ENCODE peak calls at places on chromosomes 1 and 21, in five cellular contexts. D is left lung, X is Peyer's patch, J is heart left ventricle, I is HCT116. H is an unnamed sample. For H3K4me1, the result is how much of the 10 kb centered on the place peaks cover.

GRCh38 chr1:22831729-22832413 is 121.2 kb downstream of the EPHB2 start:
- DNase-seq in D (peak), X (no peak), J (no peak), I (peak), H (no peak)

GRCh38 chr1:223140551-223140950 is 2.5 kb downstream of the TLR5 start:
- DNase-seq in D (no peak), X (no peak), J (no peak), I (no peak), H (no peak)

GRCh38 chr1:192812420-192813209 is 3.8 kb downstream of the RGS2 start:
- DNase-seq in D (no peak), X (no peak), J (no peak), I (no peak), H (no peak)

GRCh38 chr1:51236548-51237312 is 657 bp downstream of the RNF11 start:
- DNase-seq in D (peak), X (peak), J (peak), I (no peak), H (peak)

GRCh38 chr1:67004176-67004575 is 49.8 kb downstream of the SLC35D1 start:
- DNase-seq in D (no peak), X (no peak), J (no peak), I (no peak), H (no peak)

GRCh38 chr1:198936371-198937083 is 297.7 kb downstream of the PTPRC start:
- DNase-seq in D (no peak), X (no peak), J (peak), I (no peak), H (no peak)

GRCh38 chr1:53134961-53135734 is 7.3 kb downstream of the SLC1A7 start:
- DNase-seq in D (peak), X (no peak), J (peak), I (no peak), H (no peak)

GRCh38 chr1:155063550-155064108 is at the start of gene EFNA4:
- DNase-seq in D (peak), X (peak), J (peak), I (peak), H (peak)

GRCh38 chr1:212291505-212292134 is 6.4 kb downstream of the PPP2R5A start:
- DNase-seq in D (no peak), X (no peak), J (no peak), I (peak), H (peak)

GRCh38 chr1:145898756-145899155 is 11.1 kb downstream of the ITGA10 start:
- DNase-seq in D (no peak), X (no peak), J (no peak), I (no peak), H (no peak)

GRCh38 chr1:184610872-184611614 is 143.6 kb downstream of the EDEM3 start:
- DNase-seq in D (no peak), X (no peak), J (no peak), I (no peak), H (no peak)

GRCh38 chr1:180632326-180633088 is 685 bp downstream of the XPR1 start:
- DNase-seq in D (peak), X (peak), J (peak), I (no peak), H (no peak)

GRCh38 chr1:27979151-27979858 is 19.5 kb downstream of the XKR8 start:
- DNase-seq in D (no peak), X (no peak), J (no peak), I (peak), H (no peak)

GRCh38 chr1:77057994-77058585 is 161.1 kb downstream of the PIGK start:
- DNase-seq in D (no peak), X (no peak), J (no peak), I (no peak), H (no peak)

GRCh38 chr21:15557925-15558324 is 171.9 kb upstream of the USP25 start:
- DNase-seq in D (no peak), X (no peak), J (no peak), I (no peak), H (no peak)

GRCh38 chr1:231421616-231421970 is 494 bp downstream of the EGLN1 start:
- DNase-seq in D (peak), X (peak), J (peak), I (no peak), H (no peak)

GRCh38 chr1:117612517-117613248 is 6.8 kb downstream of the TENT5C start:
- DNase-seq in D (no peak), X (no peak), J (no peak), I (peak), H (no peak)

GRCh38 chr1:225735252-225736149 is 42.1 kb upstream of the SRP9 start:
- DNase-seq in D (peak), X (peak), J (peak), I (no peak), H (no peak)

GRCh38 chr1:158537609-158538008 is 16.6 kb downstream of the OR6Y1 start:
- DNase-seq in D (no peak), X (no peak), J (no peak), I (no peak), H (no peak)

GRCh38 chr1:67838180-67838912 is 5.1 kb upstream of the GNG12 start:
- DNase-seq in D (no peak), X (no peak), J (no peak), I (no peak), H (no peak)

GRCh38 chr1:68217060-68217554 is 15.2 kb downstream of the WLS start:
- DNase-seq in D (no peak), X (no peak), J (no peak), I (no peak), H (no peak)

GRCh38 chr1:21909787-21910503 is 27.2 kb downstream of the HSPG2 start:
- DNase-seq in D (peak), X (no peak), J (peak), I (no peak), H (no peak)

GRCh38 chr1:27970401-27970800 is 10.6 kb downstream of the XKR8 start:
- DNase-seq in D (peak), X (no peak), J (peak), I (no peak), H (no peak)

GRCh38 chr1:82978461-82979324 is 1020.2 kb downstream of the TTLL7 start:
- DNase-seq in D (no peak), X (no peak), J (no peak), I (no peak), H (no peak)

GRCh38 chr1:27542463-27543273 is 52.7 kb upstream of the WASF2 start:
- DNase-seq in D (peak), X (no peak), J (peak), I (peak), H (no peak)

GRCh38 chr1:22772054-22772453 is 61.4 kb downstream of the EPHB2 start:
- DNase-seq in D (no peak), X (no peak), J (no peak), I (no peak), H (no peak)

GRCh38 chr1:191579019-191579418 is 579.2 kb upstream of the RGS18 start:
- DNase-seq in D (no peak), X (no peak), J (no peak), I (no peak), H (no peak)

GRCh38 chr1:15036101-15036500 is 117.4 kb upstream of the TMEM51 start:
- DNase-seq in D (no peak), X (no peak), J (no peak), I (no peak), H (no peak)

GRCh38 chr1:25006770-25007169 is 76.7 kb upstream of the RUNX3 start:
- DNase-seq in D (no peak), X (no peak), J (no peak), I (no peak), H (no peak)

GRCh38 chr1:40693425-40693824 is 1.9 kb downstream of the NFYC start:
- DNase-seq in D (no peak), X (no peak), J (no peak), I (no peak), H (no peak)
- H3K4me3 ChIP-seq in D (no peak), X (no peak), J (no peak), I (no peak), H (no peak)

GRCh38 chr1:86370627-86371026 is 25.5 kb downstream of the ODF2L start:
- DNase-seq in D (no peak), X (no peak), J (no peak), I (no peak), H (no peak)

GRCh38 chr1:86362807-86363206 is 33.3 kb downstream of the ODF2L start:
- DNase-seq in D (no peak), X (no peak), J (no peak), I (no peak), H (no peak)

DNA sequence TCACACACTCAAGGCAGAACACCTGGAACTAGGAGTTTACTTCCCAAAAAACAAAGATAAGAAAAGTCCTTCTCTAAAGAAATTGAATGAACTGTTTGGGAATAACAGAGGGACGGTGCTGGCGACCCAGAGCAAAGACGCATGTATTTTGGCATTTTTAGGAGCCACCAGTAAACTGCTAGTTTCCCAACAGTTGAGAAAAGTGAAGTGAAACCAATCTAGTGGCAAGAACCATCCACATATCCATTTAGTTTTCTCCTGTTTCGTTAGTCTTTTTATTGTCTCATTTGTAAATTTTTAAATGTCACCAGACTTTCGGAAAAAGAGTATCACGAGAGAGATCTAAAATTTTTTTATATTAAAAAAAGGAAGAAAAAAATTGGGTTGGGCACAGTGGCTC is 30.2 kb downstream of the ODF2L start:
- DNase-seq in D (no peak), X (no peak), J (no peak), I (no peak), H (no peak)
- H3K4me1 ChIP-seq in D (under half), X (under half), J (under half), I (under half), H (under half)

DNA sequence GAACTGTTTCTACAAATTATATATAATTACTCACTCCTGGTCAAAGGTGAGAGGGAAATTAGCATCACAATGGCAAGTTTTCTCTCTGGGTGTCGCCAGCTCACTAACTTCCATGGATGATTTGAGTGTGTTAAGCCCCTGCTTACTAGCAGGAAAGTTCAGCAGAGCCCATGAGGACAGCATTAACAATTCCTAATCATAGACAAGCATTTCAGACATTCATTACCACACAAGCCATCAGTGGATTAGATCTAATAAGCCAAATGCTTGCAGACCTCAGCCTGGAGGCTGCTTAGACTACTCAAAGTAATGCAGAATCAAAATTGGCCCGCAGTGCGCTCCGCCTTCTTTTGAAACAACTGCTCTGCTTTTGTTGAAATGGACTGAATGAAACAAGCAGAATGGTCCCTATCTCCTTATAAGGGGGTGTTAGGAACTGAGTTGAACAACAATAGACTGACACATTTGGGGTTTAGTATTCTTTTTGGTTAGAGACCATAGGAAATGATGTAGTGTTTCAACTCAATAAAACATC is 54.4 kb downstream of the GORAB start:
- DNase-seq in D (peak), X (no peak), J (peak), I (no peak), H (no peak)
- H3K27ac ChIP-seq in D (no peak), X (no peak), J (peak), I (no peak), H (no peak)

DNA sequence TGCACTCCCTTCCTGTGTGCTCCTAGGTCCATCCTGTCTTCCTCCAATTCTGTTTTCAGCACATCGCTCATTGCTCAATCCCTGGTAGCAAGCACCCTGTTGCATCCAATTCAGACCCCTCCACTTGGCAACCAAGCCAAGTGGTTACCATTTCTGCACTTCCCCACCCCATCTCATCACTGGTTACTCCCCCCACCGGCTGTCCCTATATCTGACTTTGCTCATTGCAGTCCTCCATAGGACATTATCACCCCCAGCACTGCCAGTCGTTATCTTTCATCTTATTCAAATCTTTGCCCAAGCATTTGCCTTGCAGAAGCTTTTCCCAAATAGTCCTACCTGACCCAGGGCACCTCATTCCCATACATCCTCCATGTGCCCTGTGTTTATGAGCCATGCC is 2.1 kb upstream of the TMEM9 start:
- DNase-seq in D (no peak), X (no peak), J (no peak), I (no peak), H (no peak)
- H3K4me3 ChIP-seq in D (no peak), X (no peak), J (no peak), I (no peak), H (no peak)

DNA sequence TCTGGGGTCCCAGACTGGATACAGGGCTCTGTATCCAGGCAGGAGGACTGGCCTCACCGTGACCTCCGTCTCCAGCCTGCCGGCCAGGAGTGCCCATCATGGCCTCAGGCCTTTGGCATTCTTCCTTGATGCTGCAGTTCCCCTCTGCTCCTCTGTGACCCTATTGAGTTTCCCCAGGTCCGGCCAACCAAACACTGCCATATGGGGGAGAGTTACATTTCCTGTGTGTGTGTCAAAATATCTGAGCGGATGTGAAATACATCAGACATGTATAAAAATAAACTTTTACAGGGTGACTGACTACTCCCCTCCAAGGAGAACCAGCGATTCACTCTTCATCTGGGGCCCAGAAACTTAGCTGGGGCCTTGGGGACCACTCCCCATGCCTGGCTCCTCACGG is 10.2 kb upstream of the UBL4B start:
- DNase-seq in D (no peak), X (no peak), J (no peak), I (no peak), H (no peak)
- H3K4me1 ChIP-seq in D (under half), X (under half), J (under half), I (under half), H (under half)

DNA sequence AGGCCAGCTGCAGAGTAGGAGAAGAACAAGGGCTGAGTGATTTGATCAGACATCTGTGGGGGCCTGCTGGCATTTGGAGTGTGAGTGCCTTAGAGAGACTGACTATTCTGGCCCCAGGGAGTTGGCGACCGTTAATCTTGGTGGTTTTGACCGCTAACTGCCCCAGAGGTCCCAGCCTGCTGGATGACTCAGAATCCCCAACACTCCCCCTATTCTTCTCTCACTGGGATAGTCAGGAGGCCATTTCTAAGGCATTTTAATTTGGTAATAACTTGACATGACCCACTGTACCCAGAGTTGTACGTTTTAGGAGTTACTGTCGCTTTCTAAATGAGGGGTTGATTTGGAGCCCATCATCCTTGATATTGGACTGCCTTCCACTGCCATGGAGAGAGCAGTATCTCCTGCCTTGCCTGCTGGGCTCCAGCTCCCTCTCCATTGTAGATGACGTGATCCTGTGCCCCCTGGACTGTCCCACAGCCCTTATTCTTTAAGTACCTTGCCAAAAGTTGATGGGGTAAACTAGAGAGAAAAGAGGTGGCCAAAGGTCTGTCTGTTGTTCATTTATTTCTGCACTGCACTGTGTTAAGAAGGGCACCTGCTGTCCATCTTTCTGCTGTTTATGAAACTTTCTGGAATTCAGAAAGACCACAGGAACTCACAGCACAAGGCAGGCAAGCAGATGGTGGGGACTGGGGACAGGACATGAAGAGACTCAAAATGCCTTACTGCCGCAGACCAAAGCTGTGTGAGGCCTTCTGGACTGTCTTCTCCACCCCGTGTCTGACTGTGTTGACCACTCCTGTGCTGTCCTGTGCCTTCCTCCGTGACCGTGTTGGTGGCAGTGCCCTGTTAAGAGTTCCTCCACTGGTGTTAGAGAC is 98.2 kb upstream of the ARTN start:
- DNase-seq in D (peak), X (no peak), J (no peak), I (peak), H (no peak)
- H3K27ac ChIP-seq in D (peak), X (peak), J (peak), I (peak), H (no peak)

DNA sequence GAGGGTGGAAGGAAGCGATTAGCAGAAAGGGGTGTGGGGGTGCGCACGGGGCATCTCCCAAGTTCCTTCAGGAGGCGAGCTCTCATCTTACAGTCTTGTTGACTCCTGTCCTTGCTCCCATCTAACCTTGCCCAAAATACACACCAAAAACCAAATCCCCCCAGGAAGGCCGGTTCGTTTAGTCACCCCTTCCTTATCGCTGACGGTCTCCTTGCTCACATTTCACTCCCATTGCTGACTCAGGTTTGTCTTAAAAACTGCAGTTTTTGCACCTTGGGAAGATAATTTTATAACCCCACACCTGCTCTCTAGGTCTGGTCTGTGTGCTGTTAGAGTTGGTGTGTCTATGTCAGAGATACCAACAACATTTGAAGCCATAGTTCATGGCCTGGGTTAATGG is 68.1 kb upstream of the F3 start:
- DNase-seq in D (no peak), X (no peak), J (no peak), I (no peak), H (no peak)
- H3K4me3 ChIP-seq in D (no peak), X (no peak), J (no peak), I (no peak), H (no peak)

GRCh38 chr21:45082715-45083114 is 8.3 kb downstream of the ADARB1 start:
- DNase-seq in D (no peak), X (no peak), J (no peak), I (no peak), H (no peak)

GRCh38 chr21:45080232-45080631 is 5.9 kb downstream of the ADARB1 start:
- DNase-seq in D (no peak), X (no peak), J (no peak), I (no peak), H (no peak)

GRCh38 chr21:45081636-45082035 is 7.3 kb downstream of the ADARB1 start:
- DNase-seq in D (no peak), X (no peak), J (no peak), I (no peak), H (no peak)

GRCh38 chr21:45079351-45079750 is 5.0 kb downstream of the ADARB1 start:
- DNase-seq in D (no peak), X (no peak), J (no peak), I (no peak), H (no peak)

GRCh38 chr21:45080639-45081414 is 6.4 kb downstream of the ADARB1 start:
- DNase-seq in D (no peak), X (no peak), J (no peak), I (no peak), H (no peak)
- H3K4me1 ChIP-seq in D (half or more), X (under half), J (under half), I (under half), H (half or more)